ENCODE peak calls at places on chromosome 21, in nine cellular contexts. R, L, W, O, T, Q, B, K and Z are unnamed samples.

GRCh38 chr21:40548134-40548533 is 298.8 kb downstream of the DSCAM start:
- DNase-seq in R (no peak), T (no peak), L (no peak), Q (no peak), B (peak), K (no peak), O (no peak), W (no peak), Z (no peak)

GRCh38 chr21:44889625-44890337 is 16.3 kb upstream of the PTTG1IP start:
- DNase-seq in L (no peak), K (no peak), W (no peak), Q (no peak), T (no peak), B (no peak), O (no peak), R (no peak), Z (no peak)

GRCh38 chr21:45080639-45081414 is 6.4 kb downstream of the ADARB1 start:
- DNase-seq in R (no peak), W (no peak), L (no peak), K (peak), Q (no peak), T (no peak), O (no peak), B (no peak), Z (no peak)

GRCh38 chr21:17602874-17603273 is 9.8 kb downstream of the BTG3 start:
- DNase-seq in Q (no peak), B (no peak), W (no peak), R (no peak), L (no peak), K (no peak), O (no peak), T (no peak), Z (no peak)

GRCh38 chr21:26850116-26850643 is 5.0 kb upstream of the ADAMTS1 start:
- DNase-seq in Q (peak), K (no peak), W (peak), O (no peak), T (no peak), R (no peak), L (no peak), B (peak), Z (no peak)

GRCh38 chr21:28252923-28253322 is 739.8 kb downstream of the LTN1 start:
- DNase-seq in O (no peak), K (no peak), T (no peak), W (no peak), Q (no peak), R (no peak), L (no peak), B (no peak), Z (no peak)

GRCh38 chr21:44753357-44753756 is 42.0 kb upstream of the TSPEAR start:
- DNase-seq in L (no peak), Q (no peak), T (peak), K (no peak), R (no peak), O (no peak), B (no peak), W (no peak), Z (no peak)

GRCh38 chr21:39523930-39524329 is 72.2 kb downstream of the SH3BGR start:
- DNase-seq in W (no peak), T (no peak), K (no peak), O (no peak), R (no peak), Q (no peak), B (no peak), L (no peak), Z (no peak)

GRCh38 chr21:40386301-40386911 is 460.6 kb downstream of the DSCAM start:
- DNase-seq in B (peak), R (no peak), K (no peak), O (peak), T (peak), W (peak), Q (no peak), L (peak), Z (peak)

GRCh38 chr21:36232641-36233040 is 76.0 kb downstream of the DOP1B start:
- DNase-seq in Q (no peak), K (no peak), B (no peak), L (peak), W (no peak), T (no peak), O (no peak), R (no peak), Z (peak)

GRCh38 chr21:34818663-34819158 is 149.9 kb downstream of the CLIC6 start:
- DNase-seq in W (no peak), T (no peak), Q (no peak), O (no peak), R (no peak), L (no peak), K (no peak), B (no peak), Z (peak)
- H3K4me3 ChIP-seq in W (no peak), T (no peak), Q (no peak), O (no peak), R (no peak), L (no peak), K (no peak), B (no peak), Z (no peak)

GRCh38 chr21:43001316-43001715 is 27.0 kb downstream of the PKNOX1 start:
- DNase-seq in B (no peak), K (peak), T (no peak), Q (no peak), R (no peak), L (no peak), O (peak), W (peak), Z (peak)
- TF ChIP-seq POLR2AphosphoS5 in B (no peak), K (peak), T (no peak), Q (no peak), R (no peak), L (peak), O (peak), W (no peak), Z (peak)

GRCh38 chr21:15520811-15521643 is 208.8 kb upstream of the USP25 start:
- DNase-seq in Q (no peak), K (no peak), B (peak), L (no peak), R (no peak), T (no peak), O (no peak), W (no peak), Z (no peak)
- TF ChIP-seq CTCF in Q (peak), K (no peak), B (peak), L (no peak), R (peak), T (no peak), O (no peak), W (peak), Z (no peak)

DNA sequence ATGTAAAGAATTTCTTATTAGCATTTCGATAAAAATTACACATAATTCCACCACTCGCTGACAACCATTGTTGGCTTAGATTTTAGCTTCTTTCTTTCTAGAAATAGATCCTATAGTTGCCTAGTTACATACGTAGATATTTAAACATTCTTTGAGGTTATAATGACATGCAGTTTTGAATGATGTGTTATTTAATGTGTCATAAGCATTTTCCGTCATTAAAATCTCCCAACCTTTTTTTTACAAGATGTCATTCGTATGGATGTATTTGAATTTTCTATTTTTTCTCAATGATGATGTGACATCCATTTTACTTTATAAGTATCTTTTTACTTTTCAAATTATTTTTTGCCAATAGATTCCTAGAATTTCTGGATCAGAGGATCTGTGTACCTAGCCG is 44.7 kb downstream of the SLC37A1 start:
- DNase-seq in L (no peak), R (no peak), Q (no peak), O (no peak), W (no peak), T (no peak), K (no peak), B (no peak), Z (no peak)
- H3K4me3 ChIP-seq in L (no peak), R (no peak), Q (no peak), O (no peak), W (no peak), T (no peak), K (no peak), B (no peak), Z (no peak)

DNA sequence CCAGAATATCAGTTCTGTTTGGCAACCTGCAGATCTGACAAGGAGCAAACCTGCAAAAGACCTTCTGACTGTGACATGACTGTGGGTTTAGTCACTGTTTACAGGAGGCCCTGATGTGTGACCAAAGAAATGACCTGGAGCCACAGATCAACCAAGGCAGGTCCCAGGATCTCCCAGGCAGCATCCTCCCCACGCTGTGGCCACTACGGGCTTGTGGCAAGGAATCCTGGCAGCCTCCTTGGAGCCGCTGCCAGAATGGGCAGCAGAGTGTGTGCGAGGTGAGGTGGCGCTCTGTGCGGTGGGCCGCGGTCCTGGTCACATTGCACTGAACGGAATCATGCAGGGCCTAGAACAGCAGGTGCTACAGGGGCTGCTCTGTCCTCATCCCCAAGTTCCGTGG is 15.9 kb downstream of the MCM3AP start:
- DNase-seq in O (no peak), L (no peak), B (no peak), T (no peak), K (no peak), W (no peak), R (peak), Q (no peak), Z (no peak)
- TF ChIP-seq POLR2AphosphoS5 in O (no peak), L (no peak), B (no peak), T (no peak), K (no peak), W (no peak), R (no peak), Q (no peak), Z (no peak)

GRCh38 chr21:31659286-31660133 is at the start of gene SOD1:
- DNase-seq in Q (peak), L (peak), O (peak), B (peak), W (peak), R (peak), K (peak), T (peak), Z (peak)
- TF ChIP-seq CTCF in Q (peak), L (peak), O (peak), B (no peak), W (no peak), R (no peak), K (peak), T (peak), Z (peak)

DNA sequence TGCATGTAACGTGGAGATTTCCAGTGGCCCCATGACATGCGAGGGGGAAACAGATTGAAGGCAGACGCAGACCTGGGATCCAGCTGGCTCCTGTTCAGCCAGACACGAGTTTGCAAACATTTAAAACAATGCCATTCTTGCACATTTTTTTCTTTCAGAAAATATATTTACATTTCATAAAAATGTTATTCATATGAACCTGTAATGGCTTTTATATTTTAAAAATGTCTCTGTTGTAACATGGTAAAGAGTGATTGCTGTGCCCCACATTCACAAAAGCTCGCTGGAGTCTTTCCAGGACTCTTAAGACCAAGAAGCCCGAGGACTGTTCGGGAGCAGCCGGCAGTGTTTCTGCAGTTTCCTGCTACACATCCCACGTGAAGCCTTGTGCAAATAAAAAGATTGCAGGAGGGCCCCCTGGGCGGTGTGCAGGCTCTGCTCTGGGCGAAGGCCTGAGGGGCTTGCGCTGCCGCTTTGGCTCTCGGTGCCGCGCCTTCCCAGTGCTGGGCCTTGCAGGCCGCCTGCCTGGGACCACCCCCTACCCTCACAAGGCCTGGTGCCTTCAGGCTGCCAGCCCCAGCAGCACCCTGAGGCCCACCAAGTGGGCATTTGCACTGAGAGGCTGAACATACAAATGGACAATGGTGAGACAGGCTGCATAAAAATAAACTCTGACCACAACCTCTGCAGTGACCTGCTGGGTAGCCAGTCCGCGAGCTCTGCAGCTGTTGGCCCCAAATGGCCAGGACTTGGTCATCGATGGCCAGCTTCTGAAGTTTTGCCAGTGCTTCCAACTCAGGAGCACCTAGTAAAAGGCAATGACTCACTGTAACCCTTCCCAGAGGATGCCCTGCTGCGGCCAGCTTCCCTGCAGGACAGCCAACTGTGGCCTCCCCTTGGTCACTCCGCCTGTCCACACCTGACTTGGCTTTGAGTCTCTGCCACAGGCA is 185.1 kb downstream of the DYRK1A start:
- DNase-seq in T (peak), R (no peak), W (no peak), Q (peak), L (peak), K (peak), O (no peak), B (no peak), Z (no peak)
- H3K4me3 ChIP-seq in T (no peak), R (no peak), W (no peak), Q (no peak), L (peak), K (no peak), O (no peak), B (no peak), Z (no peak)

DNA sequence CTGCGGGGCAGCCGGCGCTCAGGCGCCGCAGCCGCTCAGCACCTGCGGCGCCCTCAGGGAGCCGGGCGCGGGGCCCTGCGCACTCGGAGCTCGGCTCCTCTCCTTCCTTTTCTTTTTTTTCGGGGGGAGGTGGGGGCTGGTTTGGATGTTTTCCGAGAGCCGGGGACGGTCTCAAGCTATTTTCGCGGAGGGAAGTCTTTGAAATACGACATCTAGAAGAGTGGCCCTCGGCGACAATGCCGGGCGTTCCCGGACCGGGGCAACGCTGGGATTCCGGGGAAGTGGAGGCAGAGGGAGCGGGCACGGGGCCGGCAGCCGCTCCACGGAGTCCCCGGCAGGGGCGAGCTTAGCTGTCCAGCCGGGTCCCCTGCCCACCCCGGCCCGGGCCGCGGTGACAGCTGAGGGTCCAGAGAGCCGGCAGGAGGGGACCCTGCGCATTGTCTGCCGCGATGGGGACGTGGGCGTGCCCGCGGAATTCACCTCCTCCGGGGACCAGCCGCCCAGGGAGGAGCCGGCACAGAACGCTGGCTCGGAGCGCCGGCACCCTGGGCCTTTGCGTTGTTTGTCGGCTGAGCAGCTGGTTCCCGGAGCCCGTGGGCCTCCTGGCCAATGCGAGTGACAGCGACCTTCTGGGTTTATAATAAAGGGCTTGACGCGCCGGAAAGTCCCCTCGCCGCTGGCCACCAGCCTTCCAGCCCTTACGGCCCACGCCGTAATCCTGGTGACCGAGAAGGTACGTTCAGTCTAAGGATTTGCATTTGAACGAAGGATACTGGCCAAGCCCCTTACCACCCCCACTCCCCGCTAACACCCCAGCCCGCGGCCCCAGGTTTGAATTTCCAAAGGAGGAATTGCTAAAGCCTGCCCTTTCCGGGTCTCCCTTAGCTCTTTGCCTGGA is 582 bp downstream of the SLC37A1 start:
- DNase-seq in K (peak), B (peak), T (no peak), W (peak), Q (peak), L (peak), O (peak), R (no peak), Z (no peak)
- TF ChIP-seq POLR2AphosphoS5 in K (peak), B (peak), T (no peak), W (no peak), Q (no peak), L (no peak), O (peak), R (no peak), Z (peak)

DNA sequence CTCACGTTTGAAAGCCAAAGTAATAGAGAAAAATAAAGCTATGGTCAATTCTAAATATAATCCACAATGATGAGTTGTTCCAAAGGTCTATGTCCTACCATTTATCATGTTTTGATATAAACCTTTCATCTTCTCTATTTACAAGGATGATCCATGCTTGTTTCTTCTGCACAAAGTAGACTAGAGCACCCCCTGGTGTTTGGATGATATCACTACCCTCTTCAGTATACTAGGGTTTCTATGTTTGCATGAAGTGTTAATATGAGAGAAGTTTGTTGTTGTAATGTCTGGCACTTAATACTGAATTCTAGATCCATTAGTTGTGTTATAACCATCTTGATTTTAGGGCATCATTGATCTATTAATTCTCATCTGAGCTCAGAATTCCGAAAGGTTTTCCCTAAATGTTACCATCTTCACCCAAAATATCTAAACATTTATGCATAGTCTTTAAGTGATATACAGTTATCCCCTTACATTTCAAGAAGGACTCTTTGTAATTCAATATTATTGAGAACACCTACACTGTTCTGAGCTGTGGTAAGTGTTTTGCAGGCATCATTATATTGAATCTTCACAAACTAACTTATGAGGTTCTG is 21.1 kb downstream of the CLDN8 start:
- DNase-seq in R (no peak), L (no peak), W (peak), O (no peak), Q (no peak), B (peak), K (no peak), T (no peak), Z (no peak)
- TF ChIP-seq CTCF in R (no peak), L (peak), W (peak), O (peak), Q (no peak), B (peak), K (no peak), T (peak), Z (no peak)